ENCODE peak calls at places on chromosome 1, in seven cellular contexts. F is PC-3; L is heart right ventricle; Z is neural crest cell; B is effector memory CD4-positive, alpha-beta T cell; I is GM03348; G is M059J. O is an unnamed sample.

GRCh38 chr1:17881761-17882160 is 126.6 kb downstream of the ACTL8 start:
- DNase-seq in F (peak; percentile 5), G (no peak), B (no peak), L (no peak), Z (no peak), I (no peak), O (no peak)

GRCh38 chr1:16017461-16018303 is at the start of gene HSPB7:
- DNase-seq in Z (no peak), I (peak; percentile 93), B (no peak), G (peak; percentile 76), F (no peak), L (peak; percentile 90), O (no peak)

GRCh38 chr1:219659682-219660081 is 46.8 kb upstream of the ZC3H11B start:
- DNase-seq in Z (no peak), G (peak; percentile 63), I (no peak), L (no peak), F (peak; percentile 48), B (no peak), O (no peak)

GRCh38 chr1:245225267-245225666 is 70.5 kb downstream of the KIF26B start:
- DNase-seq in I (peak; percentile 29), G (no peak), L (no peak), B (no peak), F (no peak), Z (no peak), O (no peak)

GRCh38 chr1:182684128-182684828 is at the start of gene RGS8:
- DNase-seq in Z (no peak), L (no peak), I (no peak), F (no peak), B (no peak), G (no peak), O (no peak)

GRCh38 chr1:154344977-154345837 is 19.9 kb downstream of the ATP8B2 start:
- DNase-seq in I (peak; percentile 64), B (peak; percentile 71), G (no peak), Z (peak; percentile 49), L (no peak), F (peak; percentile 67), O (no peak)

GRCh38 chr1:25780318-25781129 is 19.5 kb upstream of the SELENON start:
- DNase-seq in Z (no peak), L (no peak), F (peak; percentile 48), I (no peak), G (no peak), B (no peak), O (no peak)

GRCh38 chr1:109640285-109640865 is 15.5 kb upstream of the GSTM4 start:
- DNase-seq in L (peak; percentile 83), Z (peak; percentile 99), G (peak; percentile 61), F (peak; percentile 87), I (peak; percentile 81), B (peak; percentile 81), O (peak; percentile 42)

GRCh38 chr1:12604114-12604874 is 13.7 kb downstream of the DHRS3 start:
- DNase-seq in B (peak; percentile 41), F (peak; percentile 97), L (peak; percentile 74), I (peak; percentile 88), G (peak; percentile 100), Z (no peak), O (peak; percentile 96)

GRCh38 chr1:35637401-35637809 is 3.9 kb downstream of the PSMB2 start:
- DNase-seq in G (peak; percentile 75), I (peak; percentile 54), F (peak; percentile 54), L (no peak), B (no peak), Z (no peak), O (no peak)

GRCh38 chr1:61083799-61084385 is 1.5 kb downstream of the NFIA start:
- DNase-seq in I (no peak), G (no peak), F (peak; percentile 30), Z (no peak), B (no peak), L (no peak), O (no peak)

O was measured in mammary epithelial cell.